ENCODE peak calls at places on chromosomes 11 and 22, in ten cellular contexts. K, X, H, U, T, B, G, E, Q and Y are unnamed samples.

GRCh38 chr11:73149105-73149504 is 7.0 kb upstream of the FCHSD2 start:
- DNase-seq in K (peak; percentile 33), U (no peak), B (no peak), T (no peak), Q (no peak), X (no peak), G (no peak), H (no peak), E (no peak), Y (no peak)

GRCh38 chr11:69721061-69721460 is 17.2 kb upstream of the FGF19 start:
- DNase-seq in B (peak; percentile 66), K (no peak), H (no peak), T (no peak), E (no peak), X (no peak), U (no peak), G (no peak), Q (no peak), Y (no peak)

GRCh38 chr11:112658521-112658920 is 302.7 kb upstream of the NCAM1 start:
- DNase-seq in U (no peak), G (no peak), E (no peak), Q (no peak), K (no peak), B (no peak), H (no peak), X (no peak), T (no peak), Y (no peak)

GRCh38 chr11:125429174-125429707 is 66.8 kb downstream of the FEZ1 start:
- DNase-seq in H (peak; percentile 54), T (peak; percentile 55), U (peak; percentile 78), B (peak; percentile 78), Q (peak; percentile 94), X (peak; percentile 38), E (peak; percentile 55), G (peak; percentile 23), K (peak; percentile 69), Y (peak; percentile 62)

GRCh38 chr11:57648791-57649735 is 649 bp downstream of the YPEL4 start:
- DNase-seq in G (no peak), Q (peak; percentile 76), E (no peak), H (no peak), B (no peak), K (peak; percentile 39), X (no peak), U (peak; percentile 36), T (peak; percentile 52), Y (no peak)

GRCh38 chr11:125168875-125169537 is 4.5 kb downstream of the PKNOX2 start:
- DNase-seq in U (no peak), E (peak; percentile 31), X (no peak), B (no peak), H (no peak), Q (no peak), G (no peak), T (peak; percentile 42), K (no peak), Y (no peak)

GRCh38 chr11:56855217-56855616 is 106.7 kb upstream of the OR9G4 start:
- DNase-seq in X (no peak), G (no peak), H (peak; percentile 18), T (no peak), E (no peak), Q (no peak), K (no peak), U (no peak), B (no peak), Y (no peak)

GRCh38 chr11:130456276-130456675 is 7.8 kb downstream of the ADAMTS15 start:
- DNase-seq in K (no peak), T (no peak), X (no peak), H (no peak), G (no peak), Q (no peak), B (no peak), U (no peak), E (no peak), Y (no peak)

GRCh38 chr11:79212711-79213110 is 228.1 kb downstream of the TENM4 start:
- DNase-seq in U (no peak), G (no peak), K (no peak), T (no peak), E (no peak), Q (peak; percentile 10), X (no peak), B (peak; percentile 48), H (no peak), Y (no peak)

GRCh38 chr11:128052912-128053641 is 534.3 kb downstream of the ETS1 start:
- DNase-seq in U (no peak), X (no peak), G (no peak), H (no peak), E (peak; percentile 77), K (peak; percentile 91), Q (no peak), T (no peak), B (no peak), Y (no peak)

GRCh38 chr22:26994801-26995200 is 337.4 kb downstream of the MIAT start:
- DNase-seq in Q (no peak), E (no peak), G (no peak), X (no peak), B (no peak), K (no peak), U (no peak), H (no peak), T (no peak), Y (no peak)

GRCh38 chr11:121890377-121890776 is 225.6 kb downstream of the BLID start:
- DNase-seq in K (no peak), X (no peak), U (no peak), T (no peak), Q (no peak), E (peak; percentile 80), B (no peak), H (no peak), G (no peak), Y (no peak)

GRCh38 chr11:69775163-69775755 is at the start of gene FGF4:
- DNase-seq in E (no peak), B (peak; percentile 50), U (no peak), T (no peak), K (no peak), Q (peak; percentile 68), X (no peak), G (no peak), H (no peak), Y (peak; percentile 25)

GRCh38 chr22:22241554-22241898 is 3.1 kb upstream of the VPREB1 start:
- DNase-seq in X (no peak), Q (no peak), B (no peak), T (no peak), H (no peak), G (no peak), E (no peak), U (no peak), K (no peak), Y (no peak)

GRCh38 chr11:32290783-32291182 is 144.6 kb downstream of the WT1 start:
- DNase-seq in E (no peak), K (no peak), G (no peak), X (no peak), Q (no peak), T (no peak), B (no peak), H (no peak), U (no peak), Y (no peak)

GRCh38 chr11:129576652-129577051 is 201.0 kb downstream of the BARX2 start:
- DNase-seq in K (no peak), E (no peak), G (no peak), U (no peak), Q (no peak), B (no peak), H (no peak), T (no peak), X (no peak), Y (no peak)

GRCh38 chr11:102240502-102240901 is 76.8 kb upstream of the BIRC3 start:
- DNase-seq in U (no peak), H (no peak), E (peak; percentile 63), Q (no peak), T (no peak), B (no peak), K (no peak), G (no peak), X (no peak), Y (no peak)

GRCh38 chr11:72075109-72075508 is 5.2 kb downstream of the NUMA1 start:
- DNase-seq in X (no peak), E (no peak), H (peak; percentile 35), G (no peak), Q (peak; percentile 58), K (peak; percentile 58), T (no peak), B (no peak), U (no peak), Y (no peak)
- TF ChIP-seq CTCF in X (no peak), E (peak; percentile 15), H (no peak), G (no peak), Q (peak; percentile 32), K (peak; percentile 42), T (no peak), B (no peak), U (no peak), Y (no peak)

GRCh38 chr22:20175597-20175900 is 24.7 kb upstream of the CCDC188 start:
- DNase-seq in Q (no peak), X (no peak), H (no peak), G (no peak), T (no peak), U (no peak), E (peak; percentile 24), K (peak; percentile 15), B (no peak), Y (no peak)
- TF ChIP-seq CTCF in Q (no peak), X (no peak), H (no peak), G (no peak), T (no peak), U (no peak), E (no peak), K (no peak), B (no peak), Y (no peak)

GRCh38 chr11:131584694-131585592 is 214.5 kb downstream of the NTM start:
- DNase-seq in U (no peak), Q (peak; percentile 87), H (no peak), B (peak; percentile 53), T (no peak), K (peak; percentile 27), X (no peak), G (no peak), E (no peak), Y (no peak)
- TF ChIP-seq CTCF in U (peak; percentile 5), Q (peak; percentile 76), H (no peak), B (peak; percentile 46), T (no peak), K (peak; percentile 50), X (no peak), G (no peak), E (peak; percentile 5), Y (peak; percentile 42)

DNA sequence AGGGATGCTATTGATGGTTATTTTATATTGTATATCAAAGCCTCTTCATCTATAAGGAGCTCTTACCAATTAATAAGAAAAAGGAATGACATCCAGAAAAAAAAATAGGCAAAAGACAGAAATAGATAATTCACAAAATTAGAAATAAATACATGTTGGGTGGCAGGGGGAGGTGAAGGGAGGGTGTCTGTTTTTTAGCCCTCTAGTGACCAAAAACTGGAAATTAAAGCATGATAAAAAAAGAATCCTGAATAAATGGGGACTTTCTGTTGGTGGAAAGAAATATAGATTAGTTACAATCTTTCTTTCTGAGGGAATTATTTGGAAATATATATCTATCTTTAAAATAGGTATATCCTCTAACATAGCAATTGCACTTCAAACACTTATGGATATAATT is 42.0 kb upstream of the TTC36 start:
- DNase-seq in G (no peak), U (no peak), B (no peak), K (no peak), H (no peak), E (no peak), Q (no peak), X (peak; percentile 21), T (no peak), Y (no peak)
- TF ChIP-seq CTCF in G (no peak), U (no peak), B (no peak), K (no peak), H (no peak), E (no peak), Q (no peak), X (peak; percentile 14), T (no peak), Y (peak; percentile 31)